ENCODE peak calls at places on chromosomes 7 and 10, in six cellular contexts. H is iPS DF 6.9; I is psoas muscle; U is HCT116; C is CD8-positive, alpha-beta memory T cell; K is ovary. B is an unnamed sample.

GRCh38 chr7:112748381-112748780 is 41.8 kb downstream of the TMEM168 start:
- DNase-seq in H (no peak), I (no peak), U (no peak), C (no peak), K (no peak), B (no peak)

GRCh38 chr7:93728292-93728691 is 153.8 kb upstream of the CALCR start:
- DNase-seq in H (no peak), I (no peak), U (no peak), C (no peak), K (no peak), B (no peak)

GRCh38 chr7:140639366-140640053 is 1.1 kb downstream of the DENND2A start:
- DNase-seq in H (no peak), I (peak; percentile 76), U (no peak), C (no peak), K (peak; percentile 58), B (no peak)

GRCh38 chr7:135715673-135716072 is 12.3 kb downstream of the SLC13A4 start:
- DNase-seq in H (no peak), I (no peak), U (no peak), C (no peak), K (no peak), B (no peak)

GRCh38 chr10:129305046-129305445 is 162.0 kb upstream of the MGMT start:
- DNase-seq in H (no peak), I (no peak), U (no peak), C (no peak), K (no peak), B (no peak)

GRCh38 chr10:21732067-21732772 is 198.2 kb downstream of the MLLT10 start:
- DNase-seq in H (peak; percentile 83), I (peak; percentile 82), U (peak; percentile 44), C (peak; percentile 21), K (peak; percentile 80), B (no peak)

GRCh38 chr7:72334066-72334465 is 78.1 kb downstream of the CALN1 start:
- DNase-seq in H (no peak), I (no peak), U (no peak), C (no peak), K (no peak), B (no peak)

GRCh38 chr10:6722616-6723004 is 142.5 kb upstream of the PRKCQ start:
- DNase-seq in H (no peak), I (no peak), U (peak; percentile 16), C (no peak), K (no peak), B (no peak)

GRCh38 chr7:138359891-138360582 is 100.0 kb upstream of the TRIM24 start:
- DNase-seq in H (no peak), I (no peak), U (no peak), C (no peak), K (no peak), B (no peak)

GRCh38 chr10:79248341-79248931 is 98.8 kb upstream of the PPIF start:
- DNase-seq in H (no peak), I (peak; percentile 70), U (no peak), C (no peak), K (no peak), B (no peak)

GRCh38 chr7:22860784-22861482 is 38.3 kb upstream of the TOMM7 start:
- DNase-seq in H (no peak), I (no peak), U (no peak), C (peak; percentile 15), K (no peak), B (no peak)

GRCh38 chr7:29194594-29195417 is at the start of gene CHN2:
- DNase-seq in H (no peak), I (peak; percentile 71), U (no peak), C (peak; percentile 15), K (peak; percentile 64), B (no peak)

GRCh38 chr10:95096143-95096542 is 26.8 kb upstream of the CYP2C8 start:
- DNase-seq in H (no peak), I (no peak), U (no peak), C (no peak), K (no peak), B (no peak)

GRCh38 chr7:116211006-116211912 is 920 bp downstream of the TES start:
- DNase-seq in H (no peak), I (peak; percentile 78), U (peak; percentile 93), C (peak; percentile 86), K (peak; percentile 35), B (peak; percentile 67)

GRCh38 chr7:88041583-88041982 is 107.5 kb downstream of the ADAM22 start:
- DNase-seq in H (no peak), I (no peak), U (no peak), C (no peak), K (no peak), B (no peak)

GRCh38 chr10:78165617-78166016 is 132.0 kb downstream of the RPS24 start:
- DNase-seq in H (peak; percentile 31), I (no peak), U (peak; percentile 26), C (no peak), K (no peak), B (no peak)

GRCh38 chr7:54810401-54810800 is 51.4 kb upstream of the SEC61G start:
- DNase-seq in H (no peak), I (no peak), U (no peak), C (no peak), K (no peak), B (no peak)

DNA sequence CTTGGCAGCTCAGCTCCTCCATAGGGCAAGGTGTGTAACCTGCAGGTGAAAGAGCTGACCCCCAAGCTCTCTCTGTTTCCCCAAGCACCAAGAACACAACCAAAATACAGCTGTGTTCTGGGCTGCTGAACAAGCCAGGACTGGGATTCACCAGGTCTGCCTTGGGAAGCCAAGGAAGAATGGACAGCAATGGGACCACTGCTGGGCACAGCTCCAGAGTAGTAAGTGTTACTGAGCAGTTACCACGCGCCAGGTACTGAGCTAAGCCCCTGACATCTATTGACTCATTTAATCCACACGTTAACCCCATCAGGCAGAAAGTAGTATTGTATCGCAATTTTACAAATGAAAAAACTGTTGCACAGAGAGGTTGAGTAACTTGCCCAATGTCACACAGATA is 168.3 kb downstream of the GRID1 start:
- DNase-seq in H (no peak), I (no peak), U (no peak), C (no peak), K (no peak), B (no peak)
- H3K4me3 ChIP-seq in H (no peak overlapping the region), I (no peak overlapping the region), U (no peak overlapping the region), C (no peak overlapping the region), K (no peak overlapping the region), B (no peak overlapping the region)

GRCh38 chr7:1412322-1413261 is 46.7 kb downstream of the MICALL2 start:
- DNase-seq in H (peak; percentile 72), I (peak; percentile 89), U (peak; percentile 77), C (peak; percentile 87), K (peak; percentile 78), B (peak; percentile 41)
- H3K4me3 ChIP-seq in H (no peak overlapping the region), I (no peak overlapping the region), U (no peak overlapping the region), C (peak overlapping the region; percentile 32), K (no peak overlapping the region), B (no peak overlapping the region)

GRCh38 chr10:117549100-117549499 is 6.6 kb downstream of the EMX2 start:
- DNase-seq in H (no peak), I (no peak), U (no peak), C (no peak), K (no peak), B (no peak)

GRCh38 chr10:117546630-117547300 is 4.2 kb downstream of the EMX2 start:
- DNase-seq in H (no peak), I (no peak), U (no peak), C (no peak), K (no peak), B (no peak)

GRCh38 chr10:117546020-117546629 is 3.6 kb downstream of the EMX2 start:
- DNase-seq in H (no peak), I (no peak), U (no peak), C (no peak), K (no peak), B (no peak)

GRCh38 chr10:117548191-117548668 is 5.7 kb downstream of the EMX2 start:
- DNase-seq in H (no peak), I (no peak), U (no peak), C (no peak), K (no peak), B (no peak)

GRCh38 chr10:117547301-117548153 is 5.0 kb downstream of the EMX2 start:
- DNase-seq in H (no peak), I (no peak), U (no peak), C (no peak), K (no peak), B (no peak)
- H3K4me3 ChIP-seq in H (no peak overlapping the region), I (no peak overlapping the region), U (no peak overlapping the region), C (no peak overlapping the region), K (peak overlapping the region; percentile 84), B (no peak overlapping the region)

GRCh38 chr7:123099712-123100111 is 100.1 kb downstream of the SLC13A1 start:
- DNase-seq in H (no peak), I (no peak), U (no peak), C (no peak), K (no peak), B (no peak)

GRCh38 chr7:123096434-123096833 is 100.9 kb upstream of the TAS2R16 start:
- DNase-seq in H (no peak), I (no peak), U (no peak), C (no peak), K (no peak), B (no peak)

DNA sequence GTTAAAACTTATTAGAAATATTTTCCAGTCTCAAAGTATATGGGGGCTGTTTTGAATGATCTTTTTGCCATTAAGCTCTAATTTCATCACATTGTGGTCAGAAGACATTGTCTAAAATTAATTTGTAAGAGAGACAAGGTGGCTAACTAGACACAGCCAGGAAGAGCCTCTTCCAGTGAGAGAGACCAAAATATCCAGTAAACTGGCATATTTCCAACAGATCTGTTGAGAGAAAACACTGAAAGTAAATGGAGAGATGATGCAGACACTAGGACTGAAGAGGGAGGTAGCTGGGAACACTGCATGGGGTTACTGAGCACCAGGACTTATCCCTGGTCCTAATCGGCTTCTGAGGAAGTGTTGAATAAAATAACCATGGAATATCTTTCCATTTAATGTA is 101.5 kb upstream of the TAS2R16 start:
- DNase-seq in H (no peak), I (no peak), U (no peak), C (no peak), K (no peak), B (no peak)
- H3K4me3 ChIP-seq in H (no peak overlapping the region), I (no peak overlapping the region), U (no peak overlapping the region), C (no peak overlapping the region), K (no peak overlapping the region), B (no peak overlapping the region)

GRCh38 chr7:114418117-114418516 is 3.5 kb downstream of the FOXP2 start:
- DNase-seq in H (no peak), I (no peak), U (no peak), C (no peak), K (no peak), B (no peak)
- H3K4me3 ChIP-seq in H (no peak overlapping the region), I (peak overlapping the region; percentile 57), U (no peak overlapping the region), C (no peak overlapping the region), K (no peak overlapping the region), B (peak overlapping the region; percentile 28)

GRCh38 chr10:74153123-74153522 is 2.1 kb downstream of the ADK start:
- DNase-seq in H (no peak), I (no peak), U (peak; percentile 34), C (no peak), K (no peak), B (no peak)
- H3K4me3 ChIP-seq in H (no peak overlapping the region), I (peak overlapping the region; percentile 96), U (no peak overlapping the region), C (no peak overlapping the region), K (no peak overlapping the region), B (peak overlapping the region; percentile 26)

B was measured in keratinocyte.